ENCODE peak calls at places on chromosomes 1 and 21, in four cellular contexts. E is IMR-90, H is H9, N is H1. G is an unnamed sample.

GRCh38 chr1:34780528-34780927 is 486 bp upstream of the GJB3 start:
- DNase-seq in E (no peak), H (no peak), N (no peak), G (no peak)

GRCh38 chr1:212760126-212760823 is 31.3 kb downstream of the NSL1 start:
- DNase-seq in E (no peak), H (peak), N (no peak), G (peak)

GRCh38 chr1:118243269-118243668 is 58.2 kb upstream of the SPAG17 start:
- DNase-seq in E (no peak), H (no peak), N (no peak), G (no peak)

GRCh38 chr1:62276791-62277190 is 42.4 kb downstream of the KANK4 start:
- DNase-seq in E (no peak), H (no peak), N (no peak), G (no peak)

GRCh38 chr1:193662030-193662429 is 475.6 kb upstream of the B3GALT2 start:
- DNase-seq in E (peak), H (no peak), N (no peak), G (no peak)

GRCh38 chr1:43867946-43868740 is 65.5 kb upstream of the ARTN start:
- DNase-seq in E (peak), H (peak), N (no peak), G (no peak)

GRCh38 chr1:174032823-174033222 is 10.7 kb upstream of the RC3H1 start:
- DNase-seq in E (peak), H (no peak), N (no peak), G (no peak)

GRCh38 chr21:19683492-19683891 is 1279.9 kb upstream of the TMPRSS15 start:
- DNase-seq in E (no peak), H (no peak), N (no peak), G (no peak)

GRCh38 chr1:30809514-30810263 is 52.1 kb upstream of the LAPTM5 start:
- DNase-seq in E (peak), H (no peak), N (no peak), G (peak)

GRCh38 chr1:3780901-3781300 is 8.4 kb downstream of the SMIM1 start:
- DNase-seq in E (no peak), H (peak), N (no peak), G (no peak)

GRCh38 chr1:184074383-184074782 is 22.9 kb downstream of the TSEN15 start:
- DNase-seq in E (no peak), H (no peak), N (no peak), G (no peak)
- H4K5ac ChIP-seq in E (no peak), H (no peak), N (no peak), G (no peak)

DNA sequence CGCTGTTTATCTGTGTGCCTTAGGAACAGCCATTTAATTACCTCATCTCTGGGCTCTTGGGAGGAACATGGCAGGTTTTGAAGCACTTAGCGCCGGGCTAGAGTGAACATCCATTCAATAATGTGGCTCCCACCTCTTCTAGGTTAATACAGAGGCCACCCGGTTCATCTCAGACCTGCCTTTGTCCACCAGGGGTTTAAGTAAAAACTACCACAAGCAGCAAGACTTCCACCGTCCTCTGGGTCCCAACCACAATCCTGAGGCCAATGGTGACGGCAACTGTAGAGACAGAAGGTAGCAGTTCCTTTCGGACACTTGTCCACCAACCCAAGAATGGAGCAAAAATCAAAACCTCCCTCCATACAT is 924 bp upstream of the DDOST start:
- DNase-seq in E (no peak), H (no peak), N (no peak), G (no peak)
- H4K5ac ChIP-seq in E (peak), H (no peak), N (peak), G (peak)

GRCh38 chr1:21755067-21755466 is 27.9 kb downstream of the USP48 start:
- DNase-seq in E (no peak), H (no peak), N (no peak), G (no peak)

GRCh38 chr1:21756393-21757089 is 26.4 kb downstream of the USP48 start:
- DNase-seq in E (no peak), H (no peak), N (no peak), G (no peak)

GRCh38 chr1:21751281-21751680 is 31.7 kb downstream of the USP48 start:
- DNase-seq in E (no peak), H (no peak), N (no peak), G (no peak)

GRCh38 chr1:21752186-21752585 is 30.8 kb downstream of the USP48 start:
- DNase-seq in E (peak), H (no peak), N (no peak), G (no peak)

GRCh38 chr1:21754583-21754982 is 28.4 kb downstream of the USP48 start:
- DNase-seq in E (no peak), H (no peak), N (no peak), G (no peak)
- H4K5ac ChIP-seq in E (no peak), H (no peak), N (no peak), G (no peak)

GRCh38 chr1:75796376-75797272 is at the start of gene MSH4:
- DNase-seq in E (no peak), H (peak), N (no peak), G (no peak)
- H4K5ac ChIP-seq in E (no peak), H (peak), N (no peak), G (no peak)

G was measured in mesendoderm.